ENCODE peak calls at places on chromosome 2, in five cellular contexts. E is upper lobe of left lung, Z is K562, S is GM12878, U is HepG2. Y is an unnamed sample.

GRCh38 chr2:229783108-229783721 is 68.9 kb upstream of the DNER start:
- ATAC-seq in E (no peak), Z (no peak), S (peak; percentile 75), U (no peak), Y (no peak)

GRCh38 chr2:49224426-49225010 is 70.2 kb upstream of the FSHR start:
- ATAC-seq in E (no peak), Z (no peak), S (no peak), U (no peak), Y (no peak)

GRCh38 chr2:70440621-70441020 is 113.0 kb downstream of the TGFA start:
- ATAC-seq in E (no peak), Z (no peak), S (no peak), U (no peak), Y (no peak)

GRCh38 chr2:83689402-83689801 is 769.7 kb downstream of the SUCLG1 start:
- ATAC-seq in E (no peak), Z (no peak), S (no peak), U (no peak), Y (no peak)

GRCh38 chr2:42180300-42180699 is 11.1 kb downstream of the EML4 start:
- ATAC-seq in E (no peak), Z (no peak), S (peak; percentile 32), U (peak; percentile 26), Y (no peak)

GRCh38 chr2:136863874-136864273 is 98.5 kb downstream of the THSD7B start:
- ATAC-seq in E (no peak), Z (no peak), S (no peak), U (no peak), Y (no peak)

GRCh38 chr2:41936751-41937463 is 110.9 kb upstream of the PKDCC start:
- ATAC-seq in E (no peak), Z (no peak), S (no peak), U (no peak), Y (no peak)

GRCh38 chr2:238003234-238004032 is 36.6 kb downstream of the UBE2F start:
- ATAC-seq in E (no peak), Z (no peak), S (peak; percentile 32), U (no peak), Y (no peak)

GRCh38 chr2:241926541-241927311 is 57.2 kb downstream of the RTP5 start:
- ATAC-seq in E (no peak), Z (no peak), S (peak; percentile 58), U (peak; percentile 77), Y (no peak)

GRCh38 chr2:98757904-98758421 is 27.0 kb upstream of the MGAT4A start:
- ATAC-seq in E (peak; percentile 95), Z (no peak), S (peak; percentile 89), U (no peak), Y (peak; percentile 86)

GRCh38 chr2:138334323-138334722 is 167.2 kb upstream of the SPOPL start:
- ATAC-seq in E (no peak), Z (no peak), S (no peak), U (no peak), Y (no peak)

GRCh38 chr2:226550801-226551200 is 248.8 kb downstream of the IRS1 start:
- ATAC-seq in E (no peak), Z (no peak), S (no peak), U (no peak), Y (no peak)

GRCh38 chr2:212923393-212923792 is 228.0 kb downstream of the IKZF2 start:
- ATAC-seq in E (no peak), Z (no peak), S (no peak), U (no peak), Y (no peak)
- H3K27ac ChIP-seq in E (no peak overlapping the region), Z (no peak overlapping the region), S (no peak overlapping the region), U (no peak overlapping the region), Y (no peak overlapping the region)

GRCh38 chr2:7707723-7708122 is 790.5 kb downstream of the RNF144A start:
- ATAC-seq in E (no peak), Z (no peak), S (no peak), U (no peak), Y (no peak)
- TF ChIP-seq EP300 in E (no peak), Z (no peak), S (no peak), U (no peak), Y (no peak)

DNA sequence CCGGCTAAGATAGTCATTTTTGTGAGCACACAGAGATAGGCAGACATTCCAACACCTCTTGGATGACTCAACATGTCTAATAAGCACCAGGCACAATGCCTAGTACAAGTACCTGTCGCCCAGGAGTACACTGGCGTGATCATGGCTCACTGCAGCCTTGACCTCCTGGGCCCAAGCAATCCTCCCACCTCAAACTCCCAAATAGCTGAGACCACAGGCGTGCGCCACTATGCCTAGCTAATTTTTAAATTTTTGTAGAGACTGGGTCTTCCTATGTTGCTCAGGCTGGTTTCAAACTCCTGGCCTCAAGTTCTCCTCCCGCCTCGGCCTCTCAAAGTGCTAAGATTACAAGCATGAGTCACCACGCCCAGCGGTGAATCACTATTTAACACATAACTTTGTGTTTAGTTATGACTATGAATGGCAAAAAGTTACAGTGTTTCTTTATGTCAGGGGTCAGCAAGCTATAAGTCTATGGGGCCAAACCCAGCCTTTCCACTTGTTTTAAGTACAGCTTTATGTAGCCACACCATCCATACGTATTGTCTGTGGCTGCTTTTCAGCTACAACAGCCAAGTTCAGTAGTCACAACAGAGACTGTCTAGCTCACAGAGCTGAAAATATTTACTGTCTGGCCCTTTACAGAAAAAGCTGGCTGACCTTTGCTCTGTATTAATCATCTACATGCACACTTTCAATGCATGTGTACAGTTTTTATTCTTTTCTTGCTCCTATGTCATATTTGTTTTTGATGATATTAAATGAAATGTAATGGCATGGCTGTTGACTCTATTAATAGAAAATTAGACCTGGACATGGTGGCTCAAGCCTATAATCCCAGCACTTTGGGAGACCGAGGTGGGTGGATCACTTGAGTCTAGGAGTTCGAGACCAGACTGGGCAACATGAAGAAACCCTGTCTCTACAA is 18.7 kb downstream of the ORC2 start:
- ATAC-seq in E (peak; percentile 21), Z (peak; percentile 71), S (peak; percentile 55), U (peak; percentile 93), Y (no peak)
- TF ChIP-seq POLR2AphosphoS5 in E (no peak), Z (no peak), S (no peak), U (no peak), Y (no peak)

GRCh38 chr2:45288532-45288931 is 279.3 kb upstream of the SIX2 start:
- ATAC-seq in E (no peak), Z (no peak), S (no peak), U (no peak), Y (no peak)

GRCh38 chr2:45289997-45290673 is 280.9 kb upstream of the SIX2 start:
- ATAC-seq in E (no peak), Z (no peak), S (peak; percentile 91), U (no peak), Y (no peak)

GRCh38 chr2:45289018-45289417 is 279.8 kb upstream of the SIX2 start:
- ATAC-seq in E (no peak), Z (no peak), S (peak; percentile 65), U (no peak), Y (no peak)

GRCh38 chr2:45291283-45291682 is 282.0 kb upstream of the SIX2 start:
- ATAC-seq in E (no peak), Z (no peak), S (no peak), U (no peak), Y (no peak)

GRCh38 chr2:45293182-45293581 is 283.9 kb upstream of the SIX2 start:
- ATAC-seq in E (no peak), Z (no peak), S (no peak), U (no peak), Y (no peak)
- H3K27ac ChIP-seq in E (no peak overlapping the region), Z (no peak overlapping the region), S (no peak overlapping the region), U (no peak overlapping the region), Y (no peak overlapping the region)

GRCh38 chr2:234178309-234179030 is 128.0 kb downstream of the SPP2 start:
- ATAC-seq in E (no peak), Z (no peak), S (no peak), U (peak; percentile 52), Y (no peak)
- TF ChIP-seq EP300 in E (no peak), Z (no peak), S (no peak), U (no peak), Y (no peak)

GRCh38 chr2:176088048-176088936 is 4.2 kb upstream of the HOXD13 start:
- ATAC-seq in E (peak; percentile 82), Z (peak; percentile 93), S (peak; percentile 77), U (peak; percentile 92), Y (peak; percentile 47)
- TF ChIP-seq POLR2AphosphoS5 in E (no peak), Z (no peak), S (no peak), U (no peak), Y (no peak)

GRCh38 chr2:201150454-201151020 is 32.4 kb upstream of the CASP10 start:
- ATAC-seq in E (no peak), Z (peak; percentile 64), S (no peak), U (no peak), Y (no peak)
- H3K27ac ChIP-seq in E (peak overlapping the region; percentile 80), Z (peak overlapping the region; percentile 79), S (no peak overlapping the region), U (peak overlapping the region; percentile 91), Y (peak overlapping the region; percentile 79)

GRCh38 chr2:222430071-222430470 is 5.7 kb downstream of the SGPP2 start:
- ATAC-seq in E (no peak), Z (no peak), S (no peak), U (no peak), Y (no peak)

GRCh38 chr2:222426836-222427130 is 2.4 kb downstream of the SGPP2 start:
- ATAC-seq in E (no peak), Z (no peak), S (no peak), U (no peak), Y (no peak)

GRCh38 chr2:222424729-222425671 is 657 bp downstream of the SGPP2 start:
- ATAC-seq in E (peak; percentile 41), Z (no peak), S (peak; percentile 41), U (no peak), Y (no peak)

GRCh38 chr2:222424281-222424728 is at the start of gene SGPP2:
- ATAC-seq in E (peak; percentile 64), Z (no peak), S (peak; percentile 43), U (no peak), Y (no peak)

GRCh38 chr2:222427606-222428320 is 3.4 kb downstream of the SGPP2 start:
- ATAC-seq in E (no peak), Z (no peak), S (peak; percentile 41), U (peak; percentile 37), Y (no peak)
- TF ChIP-seq EP300 in E (peak; percentile 65), Z (no peak), S (no peak), U (no peak), Y (no peak)